ENCODE peak calls at places on chromosomes 4 and X, in five cellular contexts. E is pancreas; K is foreskin melanocyte; N is CD4-positive, CD25-positive, alpha-beta regulatory T cell; C is hepatic stellate cell. O is an unnamed sample.
A peak's percentile ranks its signal among the peaks of the same experiment; 100 is the strongest.

GRCh38 chrX:139967300-139967699 is 2.0 kb upstream of the CXorf66 start:
- DNase-seq in E (no peak), K (no peak), N (no peak), C (no peak), O (no peak)

GRCh38 chr4:8208565-8208964 is 9.5 kb downstream of the SH3TC1 start:
- DNase-seq in E (no peak), K (no peak), N (no peak), C (no peak), O (no peak)

GRCh38 chr4:177194906-177195305 is 114.8 kb upstream of the NEIL3 start:
- DNase-seq in E (no peak), K (no peak), N (no peak), C (peak; percentile 60), O (no peak)

GRCh38 chr4:44446191-44446590 is 2.4 kb downstream of the KCTD8 start:
- DNase-seq in E (no peak), K (no peak), N (no peak), C (no peak), O (no peak)

GRCh38 chr4:11497972-11498371 is 69.3 kb upstream of the HS3ST1 start:
- DNase-seq in E (no peak), K (no peak), N (no peak), C (no peak), O (no peak)

GRCh38 chr4:36841583-36842326 is 402.8 kb upstream of the NWD2 start:
- DNase-seq in E (no peak), K (peak; percentile 61), N (no peak), C (no peak), O (no peak)

GRCh38 chr4:54840430-54840829 is 182.7 kb downstream of the KIT start:
- DNase-seq in E (no peak), K (no peak), N (no peak), C (no peak), O (no peak)

GRCh38 chr4:3045500-3045850 is 28.9 kb downstream of the HTT-AS start:
- DNase-seq in E (no peak), K (peak; percentile 93), N (peak; percentile 86), C (no peak), O (peak; percentile 43)

GRCh38 chr4:26020896-26021295 is 106.9 kb downstream of the SMIM20 start:
- DNase-seq in E (no peak), K (no peak), N (no peak), C (no peak), O (no peak)

GRCh38 chr4:80521438-80521837 is 185.9 kb downstream of the CFAP299 start:
- DNase-seq in E (no peak), K (no peak), N (no peak), C (no peak), O (no peak)

GRCh38 chr4:48490012-48490679 is at the start of gene ZAR1:
- DNase-seq in E (no peak), K (no peak), N (no peak), C (no peak), O (no peak)

GRCh38 chrX:19709812-19710518 is 177.4 kb downstream of the SH3KBP1 start:
- DNase-seq in E (no peak), K (peak; percentile 71), N (no peak), C (peak; percentile 54), O (no peak)

GRCh38 chrX:41475166-41475565 is 28.0 kb downstream of the NYX start:
- DNase-seq in E (no peak), K (no peak), N (no peak), C (no peak), O (no peak)

GRCh38 chr4:139800082-139800481 is 134.5 kb downstream of the MGST2 start:
- DNase-seq in E (no peak), K (no peak), N (no peak), C (no peak), O (no peak)

GRCh38 chr4:8108991-8109390 is 49.6 kb downstream of the ABLIM2 start:
- DNase-seq in E (peak; percentile 26), K (no peak), N (no peak), C (no peak), O (no peak)

GRCh38 chr4:114727426-114727825 is 128.8 kb downstream of the UGT8 start:
- DNase-seq in E (no peak), K (no peak), N (no peak), C (no peak), O (no peak)